ENCODE peak calls at places on chromosomes 2 and 18, in five cellular contexts. O, N, C, F and R are unnamed samples.
A peak's percentile ranks its signal among the peaks of the same experiment; 100 is the strongest.

GRCh38 chr2:189782221-189782671 is 1.9 kb downstream of the ORMDL1 start:
- DNase-seq in C (no peak), O (no peak), F (no peak), N (no peak), R (no peak)

GRCh38 chr18:46265190-46266156 is 161.3 kb downstream of the HAUS1 start:
- DNase-seq in C (no peak), O (no peak), F (no peak), N (no peak), R (no peak)

GRCh38 chr2:3450385-3451031 is 68.8 kb downstream of the ADI1 start:
- DNase-seq in O (no peak), N (no peak), C (no peak), F (no peak), R (no peak)

GRCh38 chr18:26356045-26356785 is 130.0 kb downstream of the TAF4B start:
- DNase-seq in N (peak; percentile 76), O (no peak), F (no peak), C (no peak), R (no peak)

GRCh38 chr2:22382439-22383169 is 1002.4 kb upstream of the KLHL29 start:
- DNase-seq in C (no peak), N (no peak), O (no peak), F (no peak), R (no peak)

GRCh38 chr2:202061695-202062094 is 11.4 kb upstream of the KIAA2012 start:
- DNase-seq in C (no peak), O (no peak), F (no peak), N (no peak), R (no peak)

GRCh38 chr18:79784965-79785770 is 12.6 kb upstream of the KCNG2 start:
- DNase-seq in F (no peak), C (no peak), O (no peak), N (no peak), R (no peak)

GRCh38 chr2:118423776-118424175 is 335.5 kb downstream of the INSIG2 start:
- DNase-seq in C (no peak), N (no peak), O (no peak), F (no peak), R (no peak)

GRCh38 chr2:98743835-98744234 is 12.9 kb upstream of the MGAT4A start:
- DNase-seq in F (no peak), O (no peak), N (no peak), C (no peak), R (no peak)

GRCh38 chr2:201260302-201260800 is at the start of gene CASP8:
- DNase-seq in O (peak; percentile 35), C (no peak), F (no peak), N (peak; percentile 91), R (no peak)

GRCh38 chr18:79904357-79905147 is 46.9 kb downstream of the SLC66A2 start:
- DNase-seq in C (no peak), N (no peak), O (no peak), F (peak; percentile 12), R (no peak)

GRCh38 chr18:59376351-59376935 is 17.4 kb upstream of the LMAN1 start:
- DNase-seq in F (no peak), C (no peak), N (no peak), O (no peak), R (no peak)

GRCh38 chr2:195472835-195473234 is 184.2 kb upstream of the SLC39A10 start:
- DNase-seq in O (no peak), C (no peak), N (no peak), F (no peak), R (no peak)

GRCh38 chr18:11362856-11363255 is 213.5 kb upstream of the PIEZO2 start:
- DNase-seq in N (no peak), F (no peak), O (no peak), C (no peak), R (no peak)

GRCh38 chr2:69704446-69704845 is 37.5 kb upstream of the ANXA4 start:
- DNase-seq in C (no peak), O (no peak), N (no peak), F (no peak), R (no peak)

GRCh38 chr2:54107903-54108615 is 7.4 kb upstream of the ACYP2 start:
- DNase-seq in F (no peak), C (no peak), O (no peak), N (no peak), R (no peak)

GRCh38 chr2:61967262-61967661 is 61.8 kb downstream of the COMMD1 start:
- DNase-seq in C (no peak), N (no peak), F (no peak), O (no peak), R (no peak)

GRCh38 chr2:134408386-134408785 is 154.5 kb downstream of the MGAT5 start:
- DNase-seq in O (no peak), F (no peak), N (peak; percentile 61), C (no peak), R (no peak)

GRCh38 chr2:158926478-158926948 is 41.9 kb upstream of the TANC1 start:
- DNase-seq in F (no peak), O (no peak), N (no peak), C (peak; percentile 24), R (peak; percentile 31)

GRCh38 chr2:236943841-236944513 is 141.7 kb upstream of the COPS8 start:
- DNase-seq in C (no peak), N (no peak), F (no peak), O (no peak), R (no peak)

GRCh38 chr2:177817300-177817699 is 255.3 kb downstream of the PDE11A start:
- DNase-seq in N (no peak), O (no peak), C (no peak), F (no peak), R (no peak)

GRCh38 chr2:218354850-218355443 is 1.7 kb upstream of the CATIP start:
- DNase-seq in C (peak; percentile 71), N (no peak), F (peak; percentile 70), O (no peak), R (no peak)

GRCh38 chr2:85846411-85846810 is 42.4 kb downstream of the ST3GAL5 start:
- DNase-seq in O (no peak), F (no peak), N (no peak), C (no peak), R (peak; percentile 63)

GRCh38 chr2:63792523-63792922 is 49.2 kb upstream of the UGP2 start:
- DNase-seq in O (no peak), N (no peak), F (no peak), C (no peak), R (peak; percentile 79)

DNA sequence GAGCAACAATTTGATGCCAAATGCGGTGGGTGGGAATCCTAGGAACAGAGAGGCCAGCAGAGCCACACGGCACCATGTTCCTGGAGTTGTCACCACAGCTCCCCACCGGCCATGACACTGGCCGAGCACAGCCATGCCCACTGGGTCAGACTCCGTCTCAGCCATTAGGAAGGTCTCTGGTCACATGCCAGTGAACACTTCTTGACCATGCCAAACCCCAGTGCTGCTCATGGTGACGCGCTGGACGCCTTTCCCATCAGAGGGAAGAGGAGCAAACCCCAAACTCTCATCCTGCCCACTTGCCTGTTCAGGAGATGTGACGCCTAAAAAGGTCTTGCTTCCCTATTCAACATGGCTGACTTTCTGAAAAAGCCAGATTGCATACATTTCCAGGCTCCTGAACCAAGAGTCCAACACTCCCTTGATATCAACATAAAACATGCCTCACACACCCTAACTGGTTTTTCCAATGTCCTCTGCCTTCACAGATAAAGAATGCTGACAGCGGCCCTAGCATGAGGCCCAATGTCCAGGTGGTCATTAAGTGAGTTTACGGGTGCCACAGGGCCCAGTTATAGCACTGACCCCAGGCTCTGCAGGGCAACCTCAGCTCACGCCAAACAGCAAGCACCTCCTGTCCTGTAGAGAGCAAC is 31.9 kb downstream of the TFCP2L1 start:
- DNase-seq in F (no peak), O (no peak), C (no peak), N (no peak), R (no peak)
- TF ChIP-seq CTCF in F (no peak), O (no peak), C (no peak), N (no peak), R (no peak)

GRCh38 chr2:231286964-231287363 is 88.5 kb downstream of the ARMC9 start:
- DNase-seq in O (no peak), N (no peak), C (no peak), F (no peak), R (no peak)

GRCh38 chr2:231293163-231293562 is 94.7 kb downstream of the ARMC9 start:
- DNase-seq in N (no peak), C (no peak), O (no peak), F (no peak), R (no peak)

GRCh38 chr2:231292472-231293134 is 94.2 kb downstream of the ARMC9 start:
- DNase-seq in O (peak; percentile 41), F (no peak), N (no peak), C (no peak), R (no peak)

GRCh38 chr2:231288535-231289078 is 90.2 kb downstream of the ARMC9 start:
- DNase-seq in C (no peak), O (peak; percentile 69), N (no peak), F (no peak), R (no peak)

DNA sequence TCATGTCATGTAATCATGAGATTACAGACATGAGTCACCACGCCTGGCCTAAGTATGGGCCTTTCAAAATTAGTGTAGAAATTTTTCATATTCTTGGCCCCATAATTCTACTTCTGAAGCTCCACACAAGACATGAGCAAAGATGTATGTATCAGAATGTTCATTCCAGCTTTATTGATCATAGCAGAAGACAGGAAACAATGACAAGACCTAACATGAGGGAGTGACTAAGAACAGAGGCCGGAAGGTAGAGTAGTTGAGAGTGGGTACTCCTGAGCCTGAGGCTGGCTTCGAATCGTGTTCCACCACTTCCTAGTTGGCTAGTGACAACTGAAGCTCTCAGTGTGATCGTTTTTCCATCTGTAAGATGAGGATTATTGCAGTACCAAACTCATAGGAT is 89.3 kb downstream of the ARMC9 start:
- DNase-seq in F (no peak), O (no peak), C (no peak), N (no peak), R (no peak)
- H3K36me3 ChIP-seq in F (no peaks in the 10 kb centered on the region), O (peaks cover 2% of the 10 kb centered on the region), C (no peaks in the 10 kb centered on the region), N (no peaks in the 10 kb centered on the region), R (peaks cover 22% of the 10 kb centered on the region)

DNA sequence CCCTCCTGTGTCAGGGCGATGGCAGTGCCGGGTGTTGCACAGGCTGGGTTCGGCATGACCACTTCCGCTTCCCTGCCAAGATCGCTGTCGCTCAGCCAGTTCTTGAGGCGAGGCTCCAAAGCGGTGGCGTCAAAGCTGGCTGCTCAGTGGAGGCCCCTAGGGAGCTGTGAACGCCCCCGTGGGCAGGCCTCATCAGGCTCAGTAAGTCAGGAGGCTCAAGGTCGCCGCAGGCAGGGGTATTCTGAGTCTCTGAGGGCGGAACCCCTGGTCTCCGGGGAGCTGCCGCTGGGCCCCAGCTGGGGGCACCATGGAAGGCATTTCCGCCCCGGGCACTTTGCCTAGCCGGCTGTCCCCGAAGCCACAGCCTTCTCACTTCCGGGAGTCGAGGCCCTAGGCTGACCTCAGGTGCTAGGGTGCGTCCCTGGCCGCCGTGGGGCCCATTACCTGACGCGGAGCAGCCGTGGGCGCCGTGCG is 210.4 kb downstream of the SOCS6 start:
- DNase-seq in O (no peak), N (no peak), C (no peak), F (peak; percentile 43), R (no peak)
- H3K4me3 ChIP-seq in O (no peak overlapping the region), N (no peak overlapping the region), C (no peak overlapping the region), F (peak overlapping the region; percentile 47), R (no peak overlapping the region)

GRCh38 chr18:53508529-53508928 is 715.9 kb downstream of the MBD2 start:
- DNase-seq in N (no peak), O (no peak), C (no peak), F (no peak), R (no peak)

GRCh38 chr18:53509886-53510285 is 714.6 kb downstream of the MBD2 start:
- DNase-seq in C (no peak), O (no peak), N (no peak), F (no peak), R (no peak)
- TF ChIP-seq CTCF in C (no peak), O (no peak), N (no peak), F (no peak), R (no peak)

GRCh38 chr2:127055786-127056076 is 51.2 kb downstream of the BIN1 start:
- DNase-seq in C (no peak), F (no peak), N (no peak), O (peak; percentile 16), R (no peak)
- H3K36me3 ChIP-seq in C (peaks cover 4% of the 10 kb centered on the region), F (no peaks in the 10 kb centered on the region), N (no peaks in the 10 kb centered on the region), O (no peaks in the 10 kb centered on the region), R (peaks cover 3% of the 10 kb centered on the region)